ENCODE peak calls at places on chromosomes 1 and 21, in ten cellular contexts. R is heart left ventricle, T is fibroblast of mammary gland, U is cardiac fibroblast, L is Panc1, G is sigmoid colon, E is AG04450, Z is RWPE2, B is transverse colon, C is ascending aorta. Y is an unnamed sample.

GRCh38 chr21:45136927-45137611 is 62.7 kb downstream of the ADARB1 start:
- DNase-seq in R (peak), G (peak), Z (no peak), C (peak), U (peak), B (peak), E (peak), L (no peak), T (peak), Y (peak)

GRCh38 chr1:54476231-54477109 is 70.3 kb upstream of the SSBP3 start:
- DNase-seq in Z (no peak), U (no peak), C (no peak), B (no peak), L (no peak), E (no peak), G (no peak), T (no peak), R (no peak), Y (no peak)

GRCh38 chr1:3069491-3070303 is 694 bp downstream of the PRDM16 start:
- DNase-seq in E (no peak), U (peak), B (peak), C (peak), G (peak), R (peak), L (no peak), Z (peak), T (peak), Y (peak)

GRCh38 chr21:41830764-41831452 is 48.2 kb downstream of the PRDM15 start:
- DNase-seq in R (no peak), C (no peak), L (no peak), T (no peak), E (no peak), Z (peak), B (no peak), G (no peak), U (no peak), Y (no peak)

GRCh38 chr1:24643362-24644346 is 552 bp downstream of the SRRM1 start:
- DNase-seq in Z (no peak), E (no peak), U (peak), L (no peak), C (no peak), G (no peak), T (no peak), R (no peak), B (peak), Y (no peak)

GRCh38 chr1:168273575-168273974 is 7.1 kb upstream of the TBX19 start:
- DNase-seq in C (no peak), R (no peak), L (no peak), T (peak), B (no peak), U (no peak), G (no peak), E (no peak), Z (no peak), Y (no peak)

GRCh38 chr21:24280591-24280990 is 1326.7 kb downstream of the MRPL39 start:
- DNase-seq in Z (no peak), G (no peak), E (peak), T (no peak), R (no peak), L (no peak), C (no peak), B (no peak), U (no peak), Y (no peak)

GRCh38 chr1:230189276-230190183 is 122.5 kb downstream of the GALNT2 start:
- DNase-seq in G (no peak), Z (no peak), E (no peak), U (no peak), T (no peak), B (no peak), L (no peak), R (no peak), C (no peak), Y (no peak)

GRCh38 chr1:59276317-59276914 is 20.5 kb upstream of the FGGY start:
- DNase-seq in C (no peak), T (no peak), E (no peak), Z (no peak), L (no peak), U (peak), R (no peak), B (no peak), G (no peak), Y (no peak)

GRCh38 chr1:214603819-214604252 is 841 bp downstream of the CENPF start:
- DNase-seq in B (no peak), Z (no peak), L (no peak), G (no peak), R (no peak), E (no peak), C (no peak), U (no peak), T (no peak), Y (no peak)

GRCh38 chr1:198880818-198881597 is 242.2 kb downstream of the PTPRC start:
- DNase-seq in C (no peak), Z (no peak), U (peak), T (peak), B (no peak), R (no peak), G (no peak), L (peak), E (peak), Y (peak)

GRCh38 chr21:42010507-42011493 is 640 bp upstream of the ZBTB21 start:
- DNase-seq in Z (no peak), R (no peak), E (no peak), U (no peak), B (peak), L (no peak), G (no peak), C (peak), T (no peak), Y (no peak)

GRCh38 chr1:33337994-33338494 is 17.1 kb upstream of the A3GALT2 start:
- DNase-seq in T (peak), E (no peak), U (peak), L (no peak), C (no peak), G (peak), B (no peak), Z (no peak), R (no peak), Y (peak)

GRCh38 chr1:227883073-227883520 is 64.6 kb downstream of the WNT9A start:
- DNase-seq in R (peak), C (no peak), G (peak), B (no peak), U (no peak), Z (peak), L (no peak), T (no peak), E (no peak), Y (no peak)

GRCh38 chr1:169511339-169512028 is 25.7 kb upstream of the SLC19A2 start:
- DNase-seq in B (no peak), C (peak), R (no peak), E (peak), G (peak), U (peak), Z (no peak), L (no peak), T (peak), Y (peak)

GRCh38 chr21:31732891-31733520 is 1.1 kb upstream of the SCAF4 start:
- DNase-seq in E (no peak), R (no peak), G (peak), T (peak), Z (no peak), B (peak), U (no peak), L (no peak), C (no peak), Y (no peak)

GRCh38 chr1:5915587-5916571 is 76.3 kb downstream of the NPHP4 start:
- DNase-seq in R (no peak), C (no peak), G (no peak), E (peak), T (peak), B (no peak), L (peak), U (peak), Z (no peak), Y (peak)

GRCh38 chr21:33680870-33681269 is 38.6 kb downstream of the ITSN1 start:
- DNase-seq in L (no peak), U (no peak), C (no peak), E (no peak), B (no peak), T (no peak), Z (no peak), G (no peak), R (no peak), Y (no peak)

GRCh38 chr1:183841950-183842816 is 37.3 kb downstream of the RGL1 start:
- DNase-seq in L (no peak), R (peak), Z (no peak), C (no peak), E (peak), B (peak), G (peak), T (peak), U (peak), Y (peak)

GRCh38 chr1:67741121-67741520 is 56.1 kb downstream of the GADD45A start:
- DNase-seq in Z (no peak), C (no peak), T (no peak), L (no peak), E (no peak), B (peak), G (no peak), R (no peak), U (no peak), Y (no peak)

GRCh38 chr1:192488058-192488457 is 87.5 kb upstream of the RGS1 start:
- DNase-seq in G (no peak), Z (no peak), L (no peak), R (no peak), U (peak), C (no peak), B (no peak), E (no peak), T (no peak), Y (peak)

GRCh38 chr1:27682351-27682944 is 10.5 kb upstream of the IFI6 start:
- DNase-seq in E (no peak), R (no peak), C (no peak), T (no peak), G (no peak), U (no peak), L (no peak), Z (no peak), B (no peak), Y (no peak)

GRCh38 chr1:72282690-72283203 is 408 bp upstream of the NEGR1 start:
- DNase-seq in E (peak), U (peak), L (peak), T (peak), R (peak), Z (peak), B (peak), G (peak), C (peak), Y (peak)

GRCh38 chr1:21882721-21883415 is 54.2 kb downstream of the HSPG2 start:
- DNase-seq in T (peak), E (no peak), R (no peak), L (no peak), U (no peak), C (no peak), Z (no peak), B (no peak), G (no peak), Y (peak)

GRCh38 chr1:213821175-213821942 is 166.4 kb upstream of the PROX1 start:
- DNase-seq in T (no peak), B (no peak), L (no peak), R (no peak), E (no peak), Z (no peak), G (no peak), U (no peak), C (no peak), Y (no peak)

GRCh38 chr1:58986996-58987767 is 203.3 kb upstream of the JUN start:
- DNase-seq in C (no peak), R (no peak), Z (no peak), B (no peak), L (no peak), U (no peak), E (no peak), G (no peak), T (no peak), Y (no peak)

GRCh38 chr1:30371888-30372791 is 351.2 kb downstream of the MATN1 start:
- DNase-seq in L (no peak), T (no peak), B (no peak), Z (peak), R (no peak), G (no peak), E (no peak), C (no peak), U (no peak), Y (no peak)

GRCh38 chr21:32790626-32791025 is 19.1 kb upstream of the PAXBP1 start:
- DNase-seq in G (no peak), C (no peak), E (no peak), L (no peak), T (no peak), R (no peak), Z (no peak), U (no peak), B (no peak), Y (no peak)

GRCh38 chr1:158112994-158113758 is 67.5 kb upstream of the CD1D start:
- DNase-seq in E (no peak), B (peak), R (no peak), Z (no peak), L (no peak), T (peak), U (peak), G (no peak), C (no peak), Y (peak)

GRCh38 chr1:15027515-15027948 is 126.0 kb upstream of the TMEM51 start:
- DNase-seq in G (peak), R (peak), Z (no peak), C (peak), T (peak), U (peak), B (peak), E (no peak), L (peak), Y (peak)

GRCh38 chr1:221530791-221531190 is 211.1 kb downstream of the DUSP10 start:
- DNase-seq in L (no peak), T (no peak), U (no peak), E (no peak), B (no peak), G (no peak), Z (no peak), C (no peak), R (no peak), Y (peak)

GRCh38 chr1:20237646-20238045 is 51.3 kb upstream of the PLA2G2C start:
- DNase-seq in Z (no peak), T (no peak), L (no peak), R (no peak), C (no peak), E (no peak), G (no peak), B (no peak), U (no peak), Y (no peak)

GRCh38 chr1:95744731-95745130 is 510.7 kb downstream of the RWDD3 start:
- DNase-seq in Z (no peak), L (no peak), T (no peak), R (no peak), B (no peak), U (no peak), E (no peak), G (no peak), C (no peak), Y (no peak)

GRCh38 chr1:115534106-115534505 is 107.7 kb upstream of the VANGL1 start:
- DNase-seq in E (no peak), T (no peak), G (no peak), Z (no peak), B (no peak), R (no peak), U (no peak), C (no peak), L (no peak), Y (no peak)

GRCh38 chr1:214546886-214547641 is 4.3 kb downstream of the PTPN14 start:
- DNase-seq in C (no peak), L (no peak), E (no peak), G (no peak), Z (no peak), U (no peak), T (no peak), B (no peak), R (no peak), Y (no peak)

GRCh38 chr1:18597159-18598042 is 33.2 kb upstream of the PAX7 start:
- DNase-seq in R (peak), E (no peak), U (peak), L (no peak), T (peak), Z (peak), B (peak), C (peak), G (peak), Y (peak)

GRCh38 chr1:91864017-91864700 is 21.8 kb downstream of the TGFBR3 start:
- DNase-seq in R (no peak), U (peak), B (no peak), G (no peak), E (no peak), T (peak), C (no peak), Z (no peak), L (no peak), Y (peak)

GRCh38 chr1:225778412-225778669 is 715 bp downstream of the SRP9 start:
- DNase-seq in U (no peak), R (no peak), T (no peak), G (no peak), B (no peak), E (no peak), Z (no peak), L (no peak), C (no peak), Y (no peak)

GRCh38 chr1:225774276-225775147 is 3.1 kb upstream of the SRP9 start:
- DNase-seq in R (no peak), C (no peak), Z (no peak), G (no peak), L (no peak), B (no peak), E (no peak), T (no peak), U (no peak), Y (no peak)

GRCh38 chr1:225776294-225776693 is 1.3 kb upstream of the SRP9 start:
- DNase-seq in T (no peak), L (no peak), Z (no peak), R (no peak), C (no peak), E (no peak), U (no peak), G (no peak), B (no peak), Y (no peak)

GRCh38 chr1:225777583-225778411 is at the start of gene SRP9:
- DNase-seq in U (peak), G (peak), C (peak), Z (peak), L (peak), T (peak), B (peak), E (peak), R (peak), Y (peak)

GRCh38 chr1:225777058-225777582 is 506 bp upstream of the SRP9 start:
- DNase-seq in B (peak), T (no peak), G (no peak), Z (no peak), E (no peak), R (no peak), U (no peak), C (no peak), L (no peak), Y (peak)
- H3K4me3 ChIP-seq in B (peak), T (peak), G (peak), Z (peak), E (peak), R (peak), U (peak), C (peak), L (peak), Y (peak)

GRCh38 chr1:44030606-44031050 is 634 bp downstream of the SLC6A9 start:
- DNase-seq in L (no peak), T (peak), U (peak), C (no peak), E (no peak), G (peak), Z (no peak), B (no peak), R (peak), Y (no peak)
- TF ChIP-seq CTCF in L (no peak), T (no peak), U (no peak), C (no peak), E (peak), G (no peak), Z (peak), B (peak), R (peak), Y (no peak)

DNA sequence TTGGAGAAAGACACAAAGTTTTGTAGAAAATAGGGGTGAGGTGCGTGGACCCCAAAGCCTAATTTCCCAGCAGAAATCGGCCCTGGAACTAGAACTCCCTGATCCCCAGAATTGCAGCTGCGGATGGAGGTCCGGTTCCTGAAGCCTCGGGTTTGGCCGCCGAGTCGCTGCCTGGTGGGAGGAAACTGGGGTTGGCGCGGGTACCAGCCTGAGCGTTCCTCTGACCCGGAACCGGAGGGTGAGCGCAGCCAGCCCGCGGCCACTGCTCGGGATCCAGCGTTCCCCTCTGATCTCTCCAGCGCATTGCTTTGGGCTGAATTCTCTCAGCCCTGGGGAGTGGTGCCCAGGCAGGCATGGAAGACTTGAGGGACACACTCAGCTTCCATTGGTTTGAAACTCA is 1.6 kb downstream of the ST6GALNAC5 start:
- DNase-seq in Z (no peak), B (no peak), U (no peak), T (no peak), E (no peak), L (no peak), C (peak), R (no peak), G (no peak), Y (no peak)
- H3K4me3 ChIP-seq in Z (no peak), B (peak), U (no peak), T (no peak), E (peak), L (peak), C (peak), R (peak), G (peak), Y (peak)

DNA sequence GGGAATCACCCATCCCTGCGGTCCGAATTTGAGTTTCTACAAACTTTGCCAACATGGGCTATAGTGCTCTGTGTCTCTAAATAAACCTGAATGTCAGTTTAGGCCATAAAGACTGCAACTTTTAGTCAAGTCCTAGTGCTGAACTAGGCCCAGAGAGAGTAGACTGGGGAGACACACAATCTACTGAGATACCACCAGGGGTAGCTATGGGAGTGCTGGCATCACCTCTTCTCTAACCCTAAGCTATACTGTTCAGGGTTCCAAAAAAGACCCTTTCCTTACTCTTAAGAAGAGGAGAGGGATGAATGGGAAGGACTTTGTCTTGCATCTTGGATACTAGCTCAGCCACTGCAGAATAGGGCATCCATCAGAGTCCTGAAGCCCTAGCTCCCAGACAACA is 866.7 kb upstream of the PRMT6 start:
- DNase-seq in R (no peak), Z (no peak), L (no peak), T (no peak), U (no peak), G (no peak), B (no peak), C (no peak), E (no peak), Y (no peak)
- TF ChIP-seq CTCF in R (no peak), Z (no peak), L (no peak), T (no peak), U (no peak), G (no peak), B (no peak), C (no peak), E (no peak), Y (no peak)

GRCh38 chr1:114320586-114320985 is 166.9 kb upstream of the SYT6 start:
- DNase-seq in B (no peak), T (peak), U (peak), R (no peak), G (no peak), E (peak), L (no peak), C (no peak), Z (no peak), Y (peak)

GRCh38 chr1:114322207-114322606 is 168.5 kb upstream of the SYT6 start:
- DNase-seq in E (no peak), Z (no peak), C (no peak), G (no peak), L (no peak), B (no peak), R (no peak), T (no peak), U (no peak), Y (no peak)

GRCh38 chr1:114322726-114323125 is 169.1 kb upstream of the SYT6 start:
- DNase-seq in R (no peak), G (no peak), E (no peak), U (no peak), B (no peak), L (no peak), T (no peak), Z (no peak), C (no peak), Y (no peak)

GRCh38 chr1:114318951-114319350 is 165.3 kb upstream of the SYT6 start:
- DNase-seq in L (no peak), U (no peak), E (no peak), R (no peak), C (no peak), Z (no peak), G (no peak), T (no peak), B (no peak), Y (no peak)

GRCh38 chr1:114319480-114319879 is 165.8 kb upstream of the SYT6 start:
- DNase-seq in G (no peak), B (no peak), R (no peak), U (peak), Z (no peak), C (no peak), E (no peak), T (peak), L (no peak), Y (peak)
- H3K4me3 ChIP-seq in G (no peak), B (no peak), R (no peak), U (no peak), Z (no peak), C (no peak), E (no peak), T (no peak), L (no peak), Y (no peak)

DNA sequence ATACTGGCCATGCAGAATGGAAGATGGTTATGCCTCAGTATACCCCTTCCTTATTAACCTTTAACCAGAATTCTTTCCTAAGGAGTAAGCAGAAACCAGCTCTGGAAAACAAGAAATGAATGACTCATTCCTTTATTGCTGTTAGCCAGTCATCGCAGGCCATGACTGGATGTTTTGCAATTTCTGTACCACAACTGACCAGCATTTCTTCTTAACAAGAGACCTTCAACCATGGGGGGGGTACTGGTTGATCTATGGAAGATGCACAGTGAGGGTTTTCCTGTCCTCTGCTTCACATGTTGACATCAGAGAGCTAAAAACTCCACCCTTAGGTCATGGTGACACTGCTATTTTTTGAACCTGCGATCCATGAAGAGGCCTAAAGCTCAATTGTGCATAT is 28.0 kb upstream of the RNF2 start:
- DNase-seq in C (no peak), L (peak), Z (no peak), E (peak), B (no peak), G (no peak), T (peak), R (no peak), U (peak), Y (peak)
- TF ChIP-seq CTCF in C (no peak), L (no peak), Z (no peak), E (no peak), B (no peak), G (no peak), T (no peak), R (no peak), U (no peak), Y (no peak)